ENCODE peak calls at places on chromosome 2, in nine cellular contexts. I is psoas muscle; G is HFFc6; J is Calu3; W is NCI-H345; D is activated CD8-positive, alpha-beta T cell treated with anti-CD3 and anti-CD28 coated beads, Interleukin-2, amount 10 ng/mL, durations not matched to agents 7 days and 5 days; T is stomach; K is T1000; P is esophagus squamous epithelium. Q is an unnamed sample.

GRCh38 chr2:121201796-121202195 is 83.2 kb downstream of the TFCP2L1 start:
- DNase-seq in G (no peak), J (no peak), D (no peak), I (no peak), W (no peak), K (no peak), P (no peak), T (no peak), Q (no peak)

GRCh38 chr2:240960963-240961876 is 37.2 kb upstream of the SNED1 start:
- DNase-seq in P (no peak), T (peak), G (no peak), W (no peak), D (no peak), K (no peak), J (no peak), I (no peak), Q (no peak)

GRCh38 chr2:146004470-146004869 is 1484.6 kb upstream of the ZEB2 start:
- DNase-seq in G (peak), W (no peak), P (no peak), T (no peak), I (no peak), D (no peak), J (no peak), K (no peak), Q (no peak)

GRCh38 chr2:75292826-75293225 is 93.5 kb upstream of the TACR1 start:
- DNase-seq in P (no peak), G (peak), W (no peak), T (no peak), D (no peak), I (no peak), K (no peak), J (no peak), Q (no peak)

GRCh38 chr2:182148344-182148743 is 162.7 kb downstream of the PPP1R1C start:
- DNase-seq in K (no peak), I (no peak), J (no peak), T (no peak), D (no peak), G (no peak), W (no peak), P (no peak), Q (no peak)

GRCh38 chr2:188725981-188726380 is 248.2 kb upstream of the COL3A1 start:
- DNase-seq in I (no peak), G (peak), P (no peak), K (no peak), D (no peak), J (no peak), T (no peak), W (no peak), Q (no peak)

GRCh38 chr2:224302952-224303351 is 99.0 kb downstream of the FAM124B start:
- DNase-seq in D (no peak), P (no peak), W (no peak), K (no peak), T (no peak), G (no peak), I (no peak), J (no peak), Q (no peak)

GRCh38 chr2:240402566-240403295 is 32.7 kb upstream of the GPC1 start:
- DNase-seq in D (no peak), G (no peak), J (no peak), K (no peak), P (no peak), T (peak), W (no peak), I (no peak), Q (peak)

GRCh38 chr2:7539077-7539476 is 621.9 kb downstream of the RNF144A start:
- DNase-seq in I (no peak), W (no peak), P (no peak), J (no peak), G (no peak), D (no peak), K (no peak), T (no peak), Q (no peak)